ENCODE peak calls at places on chromosomes 2 and 18, in seven cellular contexts. S, D, N, Z, B, A and J are unnamed samples.

GRCh38 chr2:45960057-45960863 is 308.8 kb downstream of the PRKCE start:
- DNase-seq in S (no peak), D (no peak), N (no peak), Z (no peak), B (no peak), A (no peak), J (no peak)

GRCh38 chr2:75833386-75833785 is 122.7 kb upstream of the GCFC2 start:
- DNase-seq in S (no peak), D (no peak), N (no peak), Z (no peak), B (no peak), A (no peak), J (no peak)

GRCh38 chr2:27221166-27221565 is 4.0 kb downstream of the CAD start:
- DNase-seq in S (no peak), D (no peak), N (no peak), Z (no peak), B (no peak), A (no peak), J (no peak)

GRCh38 chr2:120175000-120175581 is 48.1 kb downstream of the TMEM185B start:
- DNase-seq in S (peak), D (no peak), N (no peak), Z (peak), B (peak), A (peak), J (peak)

GRCh38 chr2:230758566-230759480 is 46.2 kb downstream of the CAB39 start:
- DNase-seq in S (peak), D (no peak), N (no peak), Z (no peak), B (peak), A (peak), J (no peak)

GRCh38 chr2:85549826-85550225 is 10.9 kb downstream of the MAT2A start:
- DNase-seq in S (peak), D (no peak), N (no peak), Z (no peak), B (peak), A (peak), J (no peak)

GRCh38 chr2:105925390-105925789 is 180.7 kb downstream of the NCK2 start:
- DNase-seq in S (no peak), D (no peak), N (no peak), Z (no peak), B (no peak), A (no peak), J (no peak)

GRCh38 chr2:33531345-33532059 is 55.1 kb downstream of the RASGRP3 start:
- DNase-seq in S (no peak), D (no peak), N (no peak), Z (no peak), B (peak), A (no peak), J (no peak)

GRCh38 chr2:143229411-143229810 is 100.2 kb downstream of the ARHGAP15 start:
- DNase-seq in S (no peak), D (no peak), N (no peak), Z (peak), B (no peak), A (no peak), J (no peak)

GRCh38 chr2:160223560-160223959 is 23.5 kb upstream of the ITGB6 start:
- DNase-seq in S (no peak), D (no peak), N (no peak), Z (no peak), B (no peak), A (no peak), J (no peak)

DNA sequence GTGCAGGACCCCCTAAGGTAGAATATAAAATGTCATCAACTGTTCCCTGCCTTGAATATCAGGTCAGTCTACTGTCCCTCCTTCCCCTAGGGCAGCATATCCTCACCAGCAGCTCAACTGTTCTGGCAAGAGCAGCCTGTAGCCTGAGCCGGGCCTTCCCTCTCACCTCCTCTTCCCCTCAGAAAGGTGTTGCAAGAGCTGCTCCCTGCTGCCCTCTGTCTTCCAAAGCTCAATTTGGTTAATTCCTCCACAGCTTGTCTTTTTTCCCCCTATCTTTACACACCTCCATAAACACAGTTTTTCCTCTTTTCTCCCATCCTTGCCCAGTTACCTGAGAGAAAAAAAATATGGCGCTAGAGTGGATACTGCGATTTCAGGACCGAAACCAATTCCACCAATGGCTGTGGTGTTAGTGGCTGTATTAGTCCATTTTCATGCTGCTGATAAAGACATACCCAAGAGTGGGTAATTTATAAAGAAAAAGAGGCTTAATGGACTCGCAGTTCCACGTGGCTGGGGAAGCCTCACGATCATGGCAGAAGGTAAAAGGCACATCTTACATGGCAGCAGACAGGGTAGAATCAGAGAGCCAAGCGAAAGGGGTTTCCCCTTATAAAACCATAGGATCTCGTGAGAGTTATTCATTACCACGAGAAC is 184.7 kb downstream of the MREG start:
- DNase-seq in S (peak), D (peak), N (no peak), Z (peak), B (peak), A (peak), J (peak)
- TF ChIP-seq CTCF in S (peak), D (peak), N (peak), Z (peak), B (peak), A (peak), J (peak)

GRCh38 chr2:165839610-165840009 is 45.6 kb upstream of the GALNT3 start:
- DNase-seq in S (no peak), D (no peak), N (no peak), Z (no peak), B (peak), A (peak), J (no peak)
- TF ChIP-seq CTCF in S (no peak), D (no peak), N (no peak), Z (no peak), B (peak), A (no peak), J (no peak)

GRCh38 chr2:177717831-177718618 is 325.5 kb downstream of the AGPS start:
- DNase-seq in S (no peak), D (no peak), N (no peak), Z (no peak), B (peak), A (no peak), J (peak)
- TF ChIP-seq CTCF in S (peak), D (no peak), N (no peak), Z (peak), B (no peak), A (no peak), J (peak)

GRCh38 chr18:57050314-57050949 is 96.5 kb upstream of the BOD1L2 start:
- DNase-seq in S (no peak), D (no peak), N (no peak), Z (no peak), B (no peak), A (no peak), J (no peak)

GRCh38 chr18:57051019-57051418 is 95.9 kb upstream of the BOD1L2 start:
- DNase-seq in S (no peak), D (no peak), N (no peak), Z (no peak), B (no peak), A (no peak), J (no peak)

GRCh38 chr18:57052759-57053158 is 94.1 kb upstream of the BOD1L2 start:
- DNase-seq in S (no peak), D (no peak), N (no peak), Z (no peak), B (no peak), A (no peak), J (no peak)

GRCh38 chr18:57051586-57052044 is 95.3 kb upstream of the BOD1L2 start:
- DNase-seq in S (no peak), D (no peak), N (no peak), Z (no peak), B (no peak), A (no peak), J (peak)

DNA sequence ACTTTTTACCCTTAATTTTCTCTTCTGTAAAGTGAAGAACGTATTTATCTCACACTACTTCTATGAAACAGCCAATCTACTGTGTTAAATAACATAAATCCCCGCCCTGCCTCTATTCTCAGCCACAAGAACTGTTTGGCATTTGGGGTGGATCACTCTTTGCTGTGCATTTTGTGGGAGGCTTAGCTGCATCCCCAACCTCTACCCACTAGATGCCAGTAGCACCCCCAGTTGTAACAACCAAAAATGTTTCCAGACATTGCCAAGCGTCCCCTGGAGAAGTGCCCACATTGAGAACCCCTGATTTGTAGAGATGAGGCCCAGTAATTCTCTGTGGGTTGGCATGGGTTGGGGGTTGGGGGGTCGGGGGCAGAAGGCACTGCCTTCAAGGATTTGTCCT is 94.7 kb upstream of the BOD1L2 start:
- DNase-seq in S (no peak), D (no peak), N (no peak), Z (no peak), B (no peak), A (no peak), J (no peak)
- TF ChIP-seq CTCF in S (no peak), D (no peak), N (no peak), Z (no peak), B (no peak), A (no peak), J (no peak)

GRCh38 chr2:31889044-31889443 is 121.8 kb downstream of the MEMO1 start:
- DNase-seq in S (no peak), D (no peak), N (no peak), Z (no peak), B (no peak), A (no peak), J (no peak)

GRCh38 chr2:31886700-31887099 is 124.1 kb downstream of the MEMO1 start:
- DNase-seq in S (peak), D (peak), N (no peak), Z (peak), B (peak), A (no peak), J (no peak)

GRCh38 chr2:31893093-31893492 is 117.7 kb downstream of the MEMO1 start:
- DNase-seq in S (no peak), D (no peak), N (no peak), Z (peak), B (no peak), A (no peak), J (no peak)

DNA sequence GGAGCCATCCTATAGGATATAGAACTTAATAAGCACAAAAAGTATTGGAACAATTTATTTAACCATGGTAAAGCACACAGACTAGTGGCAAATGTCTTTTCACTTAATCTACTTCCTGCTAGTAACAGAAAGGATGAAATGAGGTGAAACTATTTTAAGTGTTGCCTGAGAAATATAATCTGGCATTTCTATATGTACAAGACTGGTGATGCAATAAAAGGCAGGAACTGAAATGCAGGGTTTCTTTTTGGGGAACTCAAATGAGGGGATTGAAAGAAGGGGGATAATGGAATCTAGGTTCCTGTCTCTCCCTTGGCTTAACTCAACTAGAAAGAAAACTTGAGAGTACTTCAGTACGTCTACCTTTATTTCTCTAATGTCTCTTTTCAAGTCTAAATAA is 122.3 kb downstream of the MEMO1 start:
- DNase-seq in S (peak), D (no peak), N (no peak), Z (no peak), B (peak), A (no peak), J (no peak)
- TF ChIP-seq CTCF in S (no peak), D (no peak), N (no peak), Z (no peak), B (no peak), A (no peak), J (no peak)

DNA sequence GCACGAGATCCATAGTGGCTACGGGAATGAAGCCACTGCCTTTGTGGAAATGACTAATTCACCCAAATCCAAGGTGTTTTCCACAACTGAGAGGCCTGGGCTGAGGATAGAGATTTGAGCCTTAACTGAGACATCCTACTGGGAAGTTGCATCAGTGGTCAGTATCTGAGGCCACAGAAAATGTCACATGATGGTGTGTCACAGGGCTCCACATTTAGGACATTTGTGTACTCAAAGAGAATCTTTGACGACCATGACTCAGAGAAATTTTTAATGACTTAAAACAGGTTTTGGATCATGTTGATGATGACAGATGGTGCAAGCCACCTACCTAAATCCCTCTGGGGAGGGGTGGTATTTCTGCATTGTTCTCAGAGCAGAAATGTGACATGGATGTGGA is 286.2 kb downstream of the SOX11 start:
- DNase-seq in S (no peak), D (no peak), N (no peak), Z (no peak), B (no peak), A (no peak), J (no peak)
- TF ChIP-seq CTCF in S (no peak), D (no peak), N (no peak), Z (no peak), B (no peak), A (no peak), J (no peak)